ENCODE peak calls at places on chromosomes 5 and 9, in nine cellular contexts. N, L, V, F, Q, Z, O, Y and G are unnamed samples.

GRCh38 chr9:129585352-129585751 is 35.5 kb downstream of the C9orf50 start:
- ATAC-seq in V (no peak), F (no peak), Y (no peak), L (no peak), O (no peak), Z (no peak), Q (no peak), N (no peak), G (no peak)

GRCh38 chr5:14385022-14385421 is 196.6 kb upstream of the OTULINL start:
- ATAC-seq in L (no peak), V (no peak), O (no peak), N (no peak), Y (no peak), Z (no peak), F (peak), Q (no peak), G (no peak)

GRCh38 chr5:124232517-124232916 is 513.9 kb downstream of the ZNF608 start:
- ATAC-seq in O (no peak), L (no peak), Q (no peak), Z (no peak), N (no peak), Y (no peak), V (no peak), F (no peak), G (no peak)

GRCh38 chr5:96259211-96259772 is 173.8 kb downstream of the PCSK1 start:
- ATAC-seq in O (no peak), Q (peak), L (no peak), V (no peak), F (no peak), N (peak), Y (peak), Z (peak), G (peak)

GRCh38 chr5:160097981-160098380 is 21.3 kb downstream of the PWWP2A start:
- ATAC-seq in N (no peak), Z (no peak), O (no peak), Y (no peak), L (no peak), V (no peak), F (no peak), Q (no peak), G (no peak)

GRCh38 chr5:103510851-103511553 is 51.6 kb downstream of the NUDT12 start:
- ATAC-seq in O (no peak), N (no peak), Q (peak), Z (no peak), L (no peak), V (no peak), F (no peak), Y (peak), G (no peak)

GRCh38 chr9:95111716-95112115 is 205.8 kb downstream of the FANCC start:
- ATAC-seq in Z (no peak), Y (no peak), L (no peak), N (no peak), O (no peak), Q (no peak), V (no peak), F (no peak), G (no peak)

GRCh38 chr9:132404228-132404881 is 2.3 kb downstream of the TTF1 start:
- ATAC-seq in N (no peak), O (peak), Q (no peak), Y (no peak), Z (no peak), F (peak), L (no peak), V (no peak), G (no peak)

GRCh38 chr5:55241756-55242155 is 8.3 kb upstream of the CCNO start:
- ATAC-seq in Y (peak), V (peak), L (no peak), F (no peak), N (no peak), Q (no peak), O (no peak), Z (no peak), G (no peak)

GRCh38 chr5:111697215-111697614 is 59.8 kb downstream of the NREP start:
- ATAC-seq in L (no peak), Z (no peak), F (no peak), O (no peak), Y (no peak), V (no peak), N (peak), Q (no peak), G (peak)

GRCh38 chr9:94176582-94176981 is 82.5 kb upstream of the ZNF169 start:
- ATAC-seq in O (no peak), Y (peak), V (no peak), L (no peak), F (no peak), N (no peak), Q (no peak), Z (no peak), G (no peak)

GRCh38 chr5:126948011-126948355 is 82.4 kb downstream of the MARCHF3 start:
- ATAC-seq in F (no peak), Z (peak), Q (no peak), L (no peak), V (no peak), O (no peak), N (no peak), Y (no peak), G (no peak)

GRCh38 chr9:83039303-83039702 is 23.6 kb downstream of the RASEF start:
- ATAC-seq in F (no peak), V (no peak), Z (no peak), O (no peak), Q (peak), Y (no peak), N (no peak), L (no peak), G (no peak)

GRCh38 chr9:87678650-87679355 is 47.1 kb upstream of the CTSL start:
- ATAC-seq in O (no peak), Q (peak), Z (peak), Y (peak), F (no peak), L (no peak), V (peak), N (peak), G (peak)

GRCh38 chr9:21579209-21579608 is 97.1 kb upstream of the IFNE start:
- ATAC-seq in Q (peak), L (peak), O (peak), F (peak), V (no peak), N (no peak), Y (no peak), Z (no peak), G (no peak)

GRCh38 chr5:80860934-80861613 is 99.1 kb upstream of the RASGRF2 start:
- ATAC-seq in Q (no peak), L (no peak), O (no peak), F (no peak), N (no peak), Y (no peak), Z (no peak), V (no peak), G (peak)

GRCh38 chr9:101472891-101473290 is 37.3 kb upstream of the ALDOB start:
- ATAC-seq in V (no peak), F (no peak), O (no peak), L (no peak), N (no peak), Q (no peak), Z (no peak), Y (no peak), G (no peak)

GRCh38 chr5:143501176-143501840 is 97.8 kb upstream of the NR3C1 start:
- ATAC-seq in Y (no peak), L (no peak), Q (peak), V (no peak), Z (no peak), N (no peak), F (no peak), O (no peak), G (peak)

GRCh38 chr9:37676411-37676830 is 25.7 kb downstream of the FRMPD1 start:
- ATAC-seq in V (no peak), O (no peak), N (peak), Q (peak), L (no peak), F (no peak), Y (no peak), Z (peak), G (peak)

GRCh38 chr9:104871961-104872527 is 55.9 kb downstream of the ABCA1 start:
- ATAC-seq in L (no peak), Y (no peak), Z (no peak), V (no peak), N (no peak), F (no peak), O (no peak), Q (no peak), G (no peak)

GRCh38 chr9:37968228-37968672 is 64.3 kb upstream of the SLC25A51 start:
- ATAC-seq in Z (peak), O (no peak), N (peak), V (peak), F (no peak), Y (no peak), L (no peak), Q (peak), G (peak)

GRCh38 chr9:134136117-134136996 is 475 bp downstream of the WDR5 start:
- ATAC-seq in F (peak), Q (peak), N (peak), Y (no peak), Z (peak), V (peak), O (peak), L (peak), G (peak)

GRCh38 chr5:138762110-138762509 is 8.9 kb downstream of the CTNNA1 start:
- ATAC-seq in Y (peak), L (no peak), V (peak), N (no peak), Z (no peak), O (no peak), Q (peak), F (no peak), G (no peak)

GRCh38 chr9:33161589-33162132 is 5.5 kb downstream of the B4GALT1 start:
- ATAC-seq in O (no peak), F (no peak), V (no peak), Z (no peak), Q (peak), L (no peak), Y (peak), N (no peak), G (peak)

GRCh38 chr5:149679876-149680809 is 50.0 kb upstream of the PPARGC1B start:
- ATAC-seq in Z (peak), F (no peak), L (no peak), N (peak), Q (no peak), O (no peak), V (peak), Y (no peak), G (no peak)

GRCh38 chr5:89449392-89450148 is 566.6 kb upstream of the MEF2C start:
- ATAC-seq in N (no peak), Z (no peak), O (no peak), L (no peak), F (no peak), V (no peak), Q (no peak), Y (no peak), G (no peak)

GRCh38 chr9:70101265-70101664 is 57.6 kb downstream of the MAMDC2 start:
- ATAC-seq in Z (no peak), O (no peak), F (no peak), Q (no peak), N (no peak), V (no peak), Y (no peak), L (no peak), G (peak)

GRCh38 chr5:127010362-127010761 is 20.0 kb downstream of the MARCHF3 start:
- ATAC-seq in Z (no peak), Q (no peak), V (no peak), N (peak), Y (no peak), F (no peak), O (no peak), L (no peak), G (no peak)

GRCh38 chr5:28391277-28391676 is 1352.9 kb upstream of the CDH9 start:
- ATAC-seq in O (no peak), N (no peak), L (no peak), F (no peak), Y (no peak), Z (no peak), V (no peak), Q (no peak), G (no peak)

GRCh38 chr9:107246259-107247254 is 36.5 kb upstream of the RAD23B start:
- ATAC-seq in O (peak), V (peak), F (peak), Q (peak), L (peak), Y (no peak), N (no peak), Z (no peak), G (no peak)